ENCODE peak calls at places on chromosomes 1 and 21, in seven cellular contexts. I, Q, X, K, M, Z and J are unnamed samples.

GRCh38 chr1:184110253-184111204 is 59.0 kb downstream of the TSEN15 start:
- DNase-seq in I (peak), Q (no peak), X (no peak), K (peak), M (no peak), Z (no peak), J (no peak)

GRCh38 chr21:8991088-8991907 is 1530.1 kb upstream of the TPTE start:
- DNase-seq in I (peak), Q (no peak), X (no peak), K (no peak), M (no peak), Z (peak), J (no peak)

GRCh38 chr1:160651428-160652064 is 4.7 kb upstream of the SLAMF1 start:
- DNase-seq in I (no peak), Q (no peak), X (no peak), K (no peak), M (no peak), Z (no peak), J (no peak)

GRCh38 chr1:172399369-172400072 is 21.0 kb upstream of the C1orf105 start:
- DNase-seq in I (peak), Q (no peak), X (no peak), K (peak), M (peak), Z (peak), J (peak)

GRCh38 chr1:94658221-94658620 is 116.7 kb upstream of the F3 start:
- DNase-seq in I (no peak), Q (no peak), X (no peak), K (no peak), M (no peak), Z (peak), J (no peak)

GRCh38 chr1:3904843-3905185 is 4.7 kb upstream of the C1orf174 start:
- DNase-seq in I (no peak), Q (no peak), X (no peak), K (no peak), M (no peak), Z (peak), J (no peak)

GRCh38 chr1:10672376-10673050 is 123.9 kb downstream of the CASZ1 start:
- DNase-seq in I (no peak), Q (no peak), X (no peak), K (peak), M (no peak), Z (no peak), J (no peak)

GRCh38 chr1:100597069-100597741 is 59.3 kb downstream of the GPR88 start:
- DNase-seq in I (no peak), Q (no peak), X (no peak), K (peak), M (no peak), Z (no peak), J (no peak)

GRCh38 chr1:209723761-209724693 is 19.4 kb downstream of the HSD11B1 start:
- DNase-seq in I (no peak), Q (no peak), X (no peak), K (no peak), M (no peak), Z (no peak), J (no peak)

GRCh38 chr1:85151446-85151845 is 49.4 kb downstream of the SYDE2 start:
- DNase-seq in I (no peak), Q (no peak), X (no peak), K (no peak), M (no peak), Z (no peak), J (no peak)

GRCh38 chr21:33943293-33943692 is 27.7 kb upstream of the ATP5PO start:
- DNase-seq in I (no peak), Q (no peak), X (no peak), K (no peak), M (no peak), Z (no peak), J (no peak)

GRCh38 chr1:156154317-156154749 is 948 bp downstream of the SEMA4A start:
- DNase-seq in I (no peak), Q (peak), X (no peak), K (no peak), M (no peak), Z (no peak), J (no peak)

GRCh38 chr21:42200906-42201614 is 17.9 kb upstream of the ABCG1 start:
- DNase-seq in I (no peak), Q (no peak), X (no peak), K (no peak), M (no peak), Z (no peak), J (no peak)

GRCh38 chr1:29648026-29648425 is 411.7 kb downstream of the PTPRU start:
- DNase-seq in I (no peak), Q (no peak), X (no peak), K (no peak), M (no peak), Z (no peak), J (no peak)

GRCh38 chr1:29650041-29650400 is 413.7 kb downstream of the PTPRU start:
- DNase-seq in I (no peak), Q (no peak), X (no peak), K (no peak), M (no peak), Z (no peak), J (no peak)

GRCh38 chr1:29650476-29650875 is 414.2 kb downstream of the PTPRU start:
- DNase-seq in I (no peak), Q (no peak), X (no peak), K (no peak), M (no peak), Z (no peak), J (no peak)

GRCh38 chr1:29648798-29649374 is 412.6 kb downstream of the PTPRU start:
- DNase-seq in I (no peak), Q (no peak), X (no peak), K (no peak), M (no peak), Z (no peak), J (no peak)

DNA sequence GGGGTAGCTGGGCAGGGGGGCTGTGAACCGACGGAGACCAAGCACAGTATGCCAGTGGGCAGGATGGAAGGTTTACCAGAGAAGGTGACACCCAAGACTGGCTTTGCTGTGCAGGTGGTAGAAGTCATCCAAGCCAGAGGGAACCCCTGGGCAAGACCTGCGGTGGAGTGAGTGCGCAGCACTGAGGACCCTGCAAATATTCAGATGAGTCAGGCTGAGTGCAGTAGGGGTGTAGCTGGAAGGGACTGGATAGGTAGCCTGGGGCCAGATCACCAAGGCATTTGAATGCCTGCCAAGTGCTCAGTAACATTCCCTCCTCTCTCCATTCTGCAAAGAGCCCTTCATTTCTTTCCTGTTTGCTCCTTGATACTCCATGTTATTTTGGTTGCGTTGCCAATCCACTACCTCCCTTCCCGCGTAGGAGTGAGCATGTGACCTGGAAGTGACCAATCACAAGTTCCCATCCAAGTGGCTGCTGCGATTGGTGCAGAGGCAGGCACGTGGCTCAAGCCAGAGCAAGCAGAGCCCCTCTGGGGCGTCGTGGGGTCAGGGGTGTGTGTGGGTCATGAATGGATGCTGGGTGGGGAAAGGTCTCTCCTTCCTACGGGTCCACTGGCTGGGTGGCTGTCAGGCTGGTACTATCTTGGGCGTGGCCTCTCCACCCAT is 413.2 kb downstream of the PTPRU start:
- DNase-seq in I (no peak), Q (no peak), X (no peak), K (no peak), M (no peak), Z (no peak), J (peak)
- TF ChIP-seq JUND in I (no peak), Q (no peak), X (no peak), K (no peak), M (no peak), Z (no peak), J (no peak)

GRCh38 chr1:53963472-53963871 is 17.3 kb downstream of the LRRC42 start:
- DNase-seq in I (no peak), Q (no peak), X (no peak), K (no peak), M (no peak), Z (no peak), J (no peak)

GRCh38 chr1:53964109-53964508 is 18.0 kb downstream of the LRRC42 start:
- DNase-seq in I (no peak), Q (no peak), X (no peak), K (no peak), M (no peak), Z (no peak), J (no peak)

GRCh38 chr1:53968125-53968513 is 22.0 kb downstream of the LRRC42 start:
- DNase-seq in I (no peak), Q (no peak), X (no peak), K (no peak), M (no peak), Z (peak), J (no peak)

GRCh38 chr1:53966794-53967193 is 20.6 kb downstream of the LRRC42 start:
- DNase-seq in I (no peak), Q (no peak), X (no peak), K (no peak), M (no peak), Z (peak), J (no peak)

GRCh38 chr1:53967409-53968124 is 21.4 kb downstream of the LRRC42 start:
- DNase-seq in I (no peak), Q (no peak), X (no peak), K (no peak), M (no peak), Z (peak), J (no peak)
- TF ChIP-seq JUND in I (no peak), Q (no peak), X (no peak), K (no peak), M (no peak), Z (no peak), J (no peak)

GRCh38 chr1:231021540-231022031 is 18.5 kb downstream of the FAM89A start:
- DNase-seq in I (no peak), Q (no peak), X (no peak), K (no peak), M (no peak), Z (no peak), J (no peak)

GRCh38 chr1:231019711-231020110 is 20.3 kb downstream of the FAM89A start:
- DNase-seq in I (no peak), Q (no peak), X (no peak), K (no peak), M (no peak), Z (no peak), J (no peak)

GRCh38 chr1:231020816-231021215 is 19.2 kb downstream of the FAM89A start:
- DNase-seq in I (no peak), Q (no peak), X (no peak), K (no peak), M (no peak), Z (no peak), J (no peak)

GRCh38 chr1:231023150-231023549 is 16.9 kb downstream of the FAM89A start:
- DNase-seq in I (no peak), Q (no peak), X (no peak), K (no peak), M (no peak), Z (no peak), J (no peak)

GRCh38 chr1:231020139-231020601 is 19.9 kb downstream of the FAM89A start:
- DNase-seq in I (no peak), Q (no peak), X (no peak), K (no peak), M (no peak), Z (no peak), J (no peak)
- TF ChIP-seq JUND in I (no peak), Q (no peak), X (no peak), K (no peak), M (no peak), Z (no peak), J (no peak)

GRCh38 chr1:226610671-226611070 is 62.1 kb downstream of the STUM start:
- DNase-seq in I (no peak), Q (no peak), X (no peak), K (no peak), M (no peak), Z (no peak), J (no peak)

GRCh38 chr1:226609836-226610455 is 61.4 kb downstream of the STUM start:
- DNase-seq in I (no peak), Q (no peak), X (no peak), K (no peak), M (no peak), Z (no peak), J (no peak)

GRCh38 chr1:226608699-226609505 is 60.3 kb downstream of the STUM start:
- DNase-seq in I (peak), Q (no peak), X (peak), K (peak), M (peak), Z (peak), J (peak)

GRCh38 chr1:226607821-226608220 is 59.3 kb downstream of the STUM start:
- DNase-seq in I (no peak), Q (no peak), X (no peak), K (no peak), M (no peak), Z (no peak), J (no peak)

GRCh38 chr1:226611301-226611700 is 62.7 kb downstream of the STUM start:
- DNase-seq in I (no peak), Q (no peak), X (no peak), K (no peak), M (no peak), Z (no peak), J (no peak)
- TF ChIP-seq JUND in I (no peak), Q (no peak), X (no peak), K (no peak), M (no peak), Z (no peak), J (no peak)

GRCh38 chr1:179996099-179996498 is 41.5 kb downstream of the CEP350 start:
- DNase-seq in I (no peak), Q (no peak), X (no peak), K (no peak), M (no peak), Z (no peak), J (no peak)

GRCh38 chr1:179990847-179991246 is 36.2 kb downstream of the CEP350 start:
- DNase-seq in I (no peak), Q (no peak), X (no peak), K (no peak), M (no peak), Z (no peak), J (no peak)

GRCh38 chr1:180000575-180000974 is 46.0 kb downstream of the CEP350 start:
- DNase-seq in I (no peak), Q (no peak), X (no peak), K (no peak), M (no peak), Z (no peak), J (no peak)

GRCh38 chr1:179995576-179995975 is 41.0 kb downstream of the CEP350 start:
- DNase-seq in I (peak), Q (no peak), X (no peak), K (no peak), M (no peak), Z (no peak), J (no peak)
- TF ChIP-seq JUND in I (no peak), Q (no peak), X (no peak), K (no peak), M (no peak), Z (no peak), J (no peak)

GRCh38 chr1:14826172-14826636 is 227.7 kb downstream of the KAZN start:
- DNase-seq in I (no peak), Q (no peak), X (no peak), K (peak), M (no peak), Z (no peak), J (no peak)
- TF ChIP-seq JUND in I (no peak), Q (no peak), X (no peak), K (no peak), M (no peak), Z (no peak), J (peak)

DNA sequence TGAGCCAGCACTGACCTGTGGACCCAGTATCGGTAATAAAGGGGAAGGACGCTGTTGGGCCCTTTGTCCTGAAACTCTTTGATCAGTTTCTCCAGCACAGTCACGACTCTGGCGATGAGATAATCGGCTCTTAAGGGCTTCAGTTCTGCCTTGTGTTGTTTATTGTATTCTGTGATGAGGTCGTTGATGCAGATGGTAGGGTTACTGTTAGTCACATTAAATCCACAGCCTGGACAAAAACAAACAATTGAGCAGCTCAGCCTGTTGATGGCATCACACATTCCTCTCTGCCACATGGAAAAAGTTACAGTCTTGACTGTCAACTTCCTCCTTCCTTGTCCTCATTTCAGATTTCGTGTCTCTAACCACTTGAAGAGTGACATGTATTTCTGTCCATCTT is 57.6 kb downstream of the SIM2 start:
- DNase-seq in I (peak), Q (no peak), X (no peak), K (no peak), M (no peak), Z (peak), J (no peak)
- TF ChIP-seq JUND in I (peak), Q (no peak), X (no peak), K (no peak), M (no peak), Z (no peak), J (no peak)

GRCh38 chr1:181149326-181150000 is 61.0 kb downstream of the IER5 start:
- DNase-seq in I (no peak), Q (no peak), X (no peak), K (no peak), M (no peak), Z (no peak), J (no peak)
- TF ChIP-seq JUND in I (no peak), Q (no peak), X (no peak), K (no peak), M (no peak), Z (no peak), J (no peak)

DNA sequence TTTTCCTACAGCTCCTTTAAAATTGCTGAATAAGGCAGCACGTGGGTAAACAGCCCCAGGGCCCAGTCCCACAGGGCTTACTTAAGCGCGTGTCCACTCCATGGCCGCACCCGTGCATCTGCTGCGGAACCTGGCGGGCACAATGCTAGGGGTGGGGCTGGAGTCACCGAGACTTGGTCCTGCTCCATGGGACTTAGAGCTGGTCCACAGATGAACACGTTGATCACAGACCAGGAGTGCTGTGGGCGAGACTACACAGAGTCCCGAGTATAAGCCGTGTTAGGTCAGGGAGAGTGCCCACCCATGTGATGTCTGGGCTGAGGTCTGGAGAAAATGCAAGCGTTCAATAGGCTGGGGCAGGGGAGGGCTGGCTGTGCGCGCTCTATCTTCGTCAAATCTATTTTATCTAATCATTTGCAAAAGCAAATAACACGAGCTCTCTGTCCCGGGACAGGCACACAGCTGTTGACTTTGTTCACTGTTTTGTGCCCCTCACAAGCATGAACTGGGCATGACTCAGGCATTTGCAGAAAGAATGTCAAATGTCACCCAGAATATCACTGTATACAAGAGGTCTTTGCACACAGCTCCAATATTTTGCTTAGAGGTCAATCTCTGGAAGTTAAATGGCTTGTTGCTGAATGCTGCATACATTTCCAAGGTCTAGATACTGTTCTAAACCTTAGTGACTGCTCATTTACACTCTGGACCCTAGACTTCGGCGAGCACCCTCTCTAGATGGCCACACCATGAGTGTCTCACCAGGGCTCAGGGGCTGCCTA is 119.4 kb downstream of the CRYAA start:
- DNase-seq in I (peak), Q (no peak), X (no peak), K (no peak), M (no peak), Z (peak), J (no peak)
- TF ChIP-seq JUND in I (no peak), Q (no peak), X (no peak), K (no peak), M (no peak), Z (no peak), J (no peak)

DNA sequence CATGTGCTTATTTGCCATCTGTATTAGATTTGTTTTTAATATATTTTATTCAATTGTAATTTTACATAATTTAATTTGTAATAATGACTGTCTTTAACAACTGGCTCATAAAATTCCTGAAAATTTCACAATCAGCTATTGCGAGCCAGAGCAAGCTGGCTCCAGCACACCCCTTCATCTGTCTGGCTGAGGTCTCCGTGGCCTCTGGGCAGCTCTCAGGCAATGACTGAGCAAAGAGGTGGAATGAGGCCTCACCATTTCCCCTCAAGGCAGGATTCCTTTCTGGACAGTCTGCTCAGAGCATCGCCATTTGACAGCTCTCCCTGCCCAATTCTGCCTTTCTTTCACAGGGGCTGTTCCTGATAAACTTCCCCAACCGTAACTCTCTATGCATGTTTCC is 5.8 kb upstream of the KANK4 start:
- DNase-seq in I (no peak), Q (no peak), X (no peak), K (no peak), M (no peak), Z (peak), J (no peak)
- TF ChIP-seq JUND in I (no peak), Q (no peak), X (no peak), K (no peak), M (no peak), Z (no peak), J (no peak)